ENCODE peak calls at places on chromosomes 2 and 18, in six cellular contexts. One of them, this sample, is unnamed.

GRCh38 chr2:225889452-225889851 is 489.9 kb downstream of the NYAP2 start:
- DNase-seq in trophoblast cell: peak; percentile 12
- DNase-seq in H1: no peak
- DNase-seq in mesenchymal stem cell: peak; percentile 63
- DNase-seq in neuronal stem cell: no peak
- DNase-seq in IMR-90: peak; percentile 94
- DNase-seq in this sample: peak; percentile 54

GRCh38 chr18:4836146-4836545 is 360.9 kb downstream of the AKAIN1 start:
- DNase-seq in trophoblast cell: no peak
- DNase-seq in H1: no peak
- DNase-seq in mesenchymal stem cell: no peak
- DNase-seq in neuronal stem cell: no peak
- DNase-seq in IMR-90: no peak
- DNase-seq in this sample: no peak

GRCh38 chr2:200591308-200591707 is 5.5 kb downstream of the AOX1 start:
- DNase-seq in trophoblast cell: no peak
- DNase-seq in H1: no peak
- DNase-seq in mesenchymal stem cell: no peak
- DNase-seq in neuronal stem cell: no peak
- DNase-seq in IMR-90: no peak
- DNase-seq in this sample: no peak

GRCh38 chr2:240629419-240629967 is 4.2 kb downstream of the GPR35 start:
- DNase-seq in trophoblast cell: no peak
- DNase-seq in H1: no peak
- DNase-seq in mesenchymal stem cell: no peak
- DNase-seq in neuronal stem cell: no peak
- DNase-seq in IMR-90: no peak
- DNase-seq in this sample: no peak

GRCh38 chr2:200321780-200322534 is 15.5 kb downstream of the SPATS2L start:
- DNase-seq in trophoblast cell: no peak
- DNase-seq in H1: no peak
- DNase-seq in mesenchymal stem cell: no peak
- DNase-seq in neuronal stem cell: no peak
- DNase-seq in IMR-90: no peak
- DNase-seq in this sample: no peak

GRCh38 chr18:25349926-25350560 is 1.9 kb downstream of the ZNF521 start:
- DNase-seq in trophoblast cell: no peak
- DNase-seq in H1: peak; percentile 71
- DNase-seq in mesenchymal stem cell: peak; percentile 32
- DNase-seq in neuronal stem cell: peak; percentile 41
- DNase-seq in IMR-90: peak; percentile 13
- DNase-seq in this sample: peak; percentile 29

GRCh38 chr2:16890081-16890480 is 224.4 kb upstream of the CYRIA start:
- DNase-seq in trophoblast cell: peak; percentile 64
- DNase-seq in H1: peak; percentile 48
- DNase-seq in mesenchymal stem cell: no peak
- DNase-seq in neuronal stem cell: no peak
- DNase-seq in IMR-90: no peak
- DNase-seq in this sample: peak; percentile 62

GRCh38 chr2:205869439-205869838 is 187.1 kb downstream of the NRP2 start:
- DNase-seq in trophoblast cell: no peak
- DNase-seq in H1: no peak
- DNase-seq in mesenchymal stem cell: no peak
- DNase-seq in neuronal stem cell: no peak
- DNase-seq in IMR-90: no peak
- DNase-seq in this sample: no peak

GRCh38 chr2:183665976-183666375 is 541.7 kb downstream of the NUP35 start:
- DNase-seq in trophoblast cell: no peak
- DNase-seq in H1: no peak
- DNase-seq in mesenchymal stem cell: peak; percentile 37
- DNase-seq in neuronal stem cell: no peak
- DNase-seq in IMR-90: no peak
- DNase-seq in this sample: peak; percentile 46

GRCh38 chr2:9629222-9630000 is 1.4 kb downstream of the YWHAQ start:
- DNase-seq in trophoblast cell: peak; percentile 32
- DNase-seq in H1: no peak
- DNase-seq in mesenchymal stem cell: peak; percentile 59
- DNase-seq in neuronal stem cell: peak; percentile 20
- DNase-seq in IMR-90: peak; percentile 46
- DNase-seq in this sample: no peak

GRCh38 chr2:10963155-10963554 is 51.4 kb downstream of the KCNF1 start:
- DNase-seq in trophoblast cell: no peak
- DNase-seq in H1: no peak
- DNase-seq in mesenchymal stem cell: peak; percentile 87
- DNase-seq in neuronal stem cell: no peak
- DNase-seq in IMR-90: peak; percentile 75
- DNase-seq in this sample: no peak

GRCh38 chr2:190668892-190669291 is 20.0 kb downstream of the NAB1 start:
- DNase-seq in trophoblast cell: no peak
- DNase-seq in H1: no peak
- DNase-seq in mesenchymal stem cell: no peak
- DNase-seq in neuronal stem cell: no peak
- DNase-seq in IMR-90: no peak
- DNase-seq in this sample: no peak

GRCh38 chr2:100262555-100263320 is 59.6 kb downstream of the LONRF2 start:
- DNase-seq in trophoblast cell: peak; percentile 33
- DNase-seq in H1: peak; percentile 89
- DNase-seq in mesenchymal stem cell: peak; percentile 74
- DNase-seq in neuronal stem cell: peak; percentile 68
- DNase-seq in IMR-90: peak; percentile 56
- DNase-seq in this sample: peak; percentile 88

GRCh38 chr2:259789-260331 is 4.0 kb downstream of the SH3YL1 start:
- DNase-seq in trophoblast cell: no peak
- DNase-seq in H1: no peak
- DNase-seq in mesenchymal stem cell: no peak
- DNase-seq in neuronal stem cell: no peak
- DNase-seq in IMR-90: no peak
- DNase-seq in this sample: no peak

GRCh38 chr2:263022-263738 is 652 bp downstream of the SH3YL1 start:
- DNase-seq in trophoblast cell: no peak
- DNase-seq in H1: peak; percentile 54
- DNase-seq in mesenchymal stem cell: no peak
- DNase-seq in neuronal stem cell: no peak
- DNase-seq in IMR-90: no peak
- DNase-seq in this sample: no peak

GRCh38 chr2:262117-262516 is 1.7 kb downstream of the SH3YL1 start:
- DNase-seq in trophoblast cell: no peak
- DNase-seq in H1: no peak
- DNase-seq in mesenchymal stem cell: peak; percentile 31
- DNase-seq in neuronal stem cell: no peak
- DNase-seq in IMR-90: no peak
- DNase-seq in this sample: no peak

GRCh38 chr2:258933-259332 is 4.9 kb downstream of the SH3YL1 start:
- DNase-seq in trophoblast cell: no peak
- DNase-seq in H1: no peak
- DNase-seq in mesenchymal stem cell: no peak
- DNase-seq in neuronal stem cell: no peak
- DNase-seq in IMR-90: no peak
- DNase-seq in this sample: no peak

GRCh38 chr2:260507-261161 is 3.2 kb downstream of the SH3YL1 start:
- DNase-seq in trophoblast cell: peak; percentile 54
- DNase-seq in H1: no peak
- DNase-seq in mesenchymal stem cell: peak; percentile 90
- DNase-seq in neuronal stem cell: no peak
- DNase-seq in IMR-90: peak; percentile 86
- DNase-seq in this sample: no peak
- H3K4me3 ChIP-seq in trophoblast cell: no peak overlapping the region
- H3K4me3 ChIP-seq in H1: no peak overlapping the region
- H3K4me3 ChIP-seq in mesenchymal stem cell: no peak overlapping the region
- H3K4me3 ChIP-seq in neuronal stem cell: no peak overlapping the region
- H3K4me3 ChIP-seq in IMR-90: no peak overlapping the region
- H3K4me3 ChIP-seq in this sample: no peak overlapping the region

DNA sequence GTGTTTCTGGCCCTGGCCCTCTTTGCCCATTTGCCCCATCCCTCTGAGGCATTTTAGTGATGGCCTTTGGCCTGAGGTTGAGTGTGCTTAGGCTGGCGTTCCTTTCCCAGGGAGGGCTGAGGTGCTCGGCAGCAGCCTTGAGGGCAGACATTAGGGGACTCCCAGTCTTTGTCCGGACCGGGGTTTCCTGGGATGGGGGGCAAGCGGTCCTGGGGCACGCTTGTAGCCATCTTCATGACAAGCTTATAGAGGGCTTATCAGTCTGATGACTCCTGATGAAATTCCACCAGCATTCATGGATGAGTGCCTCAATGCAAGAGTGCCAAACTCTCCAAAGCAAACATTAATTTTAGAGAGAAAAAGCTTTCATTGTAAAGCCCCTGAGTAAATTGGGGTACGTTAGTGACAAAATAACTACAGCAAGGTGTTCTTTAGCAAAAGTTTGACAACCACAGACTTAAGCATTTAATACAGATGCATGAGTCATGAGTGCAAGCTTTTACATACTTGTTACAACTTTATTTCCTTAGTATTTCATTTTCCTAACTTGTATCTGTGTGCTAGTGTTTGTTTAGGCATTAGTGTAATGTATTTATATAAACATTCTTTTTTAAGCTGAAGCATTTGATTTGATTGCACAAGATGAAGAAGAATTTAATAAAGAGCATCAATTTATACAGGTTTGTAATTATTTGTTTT is 45.6 kb downstream of the CEP192 start:
- DNase-seq in trophoblast cell: no peak
- DNase-seq in H1: no peak
- DNase-seq in mesenchymal stem cell: peak; percentile 13
- DNase-seq in neuronal stem cell: no peak
- DNase-seq in IMR-90: peak; percentile 69
- DNase-seq in this sample: no peak
- H2BK5ac ChIP-seq in trophoblast cell: no peak overlapping the region
- H2BK5ac ChIP-seq in H1: no peak overlapping the region
- H2BK5ac ChIP-seq in mesenchymal stem cell: no peak overlapping the region
- H2BK5ac ChIP-seq in neuronal stem cell: no peak overlapping the region
- H2BK5ac ChIP-seq in IMR-90: peak overlapping the region; percentile 11
- H2BK5ac ChIP-seq in this sample: no peak overlapping the region

GRCh38 chr2:58918138-58918537 is 677.0 kb upstream of the FANCL start:
- DNase-seq in trophoblast cell: no peak
- DNase-seq in H1: no peak
- DNase-seq in mesenchymal stem cell: peak; percentile 38
- DNase-seq in neuronal stem cell: peak; percentile 49
- DNase-seq in IMR-90: peak; percentile 76
- DNase-seq in this sample: peak; percentile 25

GRCh38 chr2:58916127-58916526 is 675.0 kb upstream of the FANCL start:
- DNase-seq in trophoblast cell: no peak
- DNase-seq in H1: no peak
- DNase-seq in mesenchymal stem cell: no peak
- DNase-seq in neuronal stem cell: no peak
- DNase-seq in IMR-90: no peak
- DNase-seq in this sample: no peak

GRCh38 chr2:58920001-58920400 is 678.9 kb upstream of the FANCL start:
- DNase-seq in trophoblast cell: no peak
- DNase-seq in H1: no peak
- DNase-seq in mesenchymal stem cell: no peak
- DNase-seq in neuronal stem cell: no peak
- DNase-seq in IMR-90: peak; percentile 68
- DNase-seq in this sample: no peak

GRCh38 chr2:58921676-58922075 is 680.6 kb upstream of the FANCL start:
- DNase-seq in trophoblast cell: no peak
- DNase-seq in H1: no peak
- DNase-seq in mesenchymal stem cell: no peak
- DNase-seq in neuronal stem cell: no peak
- DNase-seq in IMR-90: peak; percentile 12
- DNase-seq in this sample: no peak

GRCh38 chr2:58919316-58919715 is 678.2 kb upstream of the FANCL start:
- DNase-seq in trophoblast cell: no peak
- DNase-seq in H1: no peak
- DNase-seq in mesenchymal stem cell: no peak
- DNase-seq in neuronal stem cell: no peak
- DNase-seq in IMR-90: no peak
- DNase-seq in this sample: no peak
- H3K4me2 ChIP-seq in trophoblast cell: no peak overlapping the region
- H3K4me2 ChIP-seq in H1: no peak overlapping the region
- H3K4me2 ChIP-seq in mesenchymal stem cell: no peak overlapping the region
- H3K4me2 ChIP-seq in neuronal stem cell: no peak overlapping the region
- H3K4me2 ChIP-seq in IMR-90: no peak overlapping the region
- H3K4me2 ChIP-seq in this sample: no peak overlapping the region

DNA sequence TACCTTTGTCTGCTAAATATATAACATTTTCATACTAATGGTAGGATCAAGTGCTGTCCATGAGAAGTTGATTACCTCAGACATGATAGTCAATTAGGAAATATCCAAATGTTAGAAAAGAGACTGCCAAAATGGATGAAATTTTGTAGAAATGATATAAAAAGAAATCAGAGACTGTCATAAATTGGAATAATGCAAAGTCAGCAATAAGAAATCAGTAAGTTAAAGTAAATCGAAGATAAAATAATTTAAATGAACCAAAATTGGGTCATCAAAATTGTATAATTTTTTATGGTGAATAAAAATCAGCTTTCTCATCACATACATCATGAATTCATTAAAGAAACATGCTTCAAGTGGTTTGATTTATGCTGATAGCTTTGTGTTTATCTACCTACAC is 165.3 kb upstream of the CDH2 start:
- DNase-seq in trophoblast cell: no peak
- DNase-seq in H1: no peak
- DNase-seq in mesenchymal stem cell: no peak
- DNase-seq in neuronal stem cell: no peak
- DNase-seq in IMR-90: no peak
- DNase-seq in this sample: no peak
- H3K4me3 ChIP-seq in trophoblast cell: no peak overlapping the region
- H3K4me3 ChIP-seq in H1: no peak overlapping the region
- H3K4me3 ChIP-seq in mesenchymal stem cell: no peak overlapping the region
- H3K4me3 ChIP-seq in neuronal stem cell: no peak overlapping the region
- H3K4me3 ChIP-seq in IMR-90: no peak overlapping the region
- H3K4me3 ChIP-seq in this sample: no peak overlapping the region

GRCh38 chr18:6056171-6056932 is 161.0 kb upstream of the TMEM200C start:
- DNase-seq in trophoblast cell: no peak
- DNase-seq in H1: no peak
- DNase-seq in mesenchymal stem cell: peak; percentile 63
- DNase-seq in neuronal stem cell: peak; percentile 11
- DNase-seq in IMR-90: peak; percentile 77
- DNase-seq in this sample: no peak
- H2BK5ac ChIP-seq in trophoblast cell: no peak overlapping the region
- H2BK5ac ChIP-seq in H1: no peak overlapping the region
- H2BK5ac ChIP-seq in mesenchymal stem cell: no peak overlapping the region
- H2BK5ac ChIP-seq in neuronal stem cell: no peak overlapping the region
- H2BK5ac ChIP-seq in IMR-90: peak overlapping the region; percentile 81
- H2BK5ac ChIP-seq in this sample: no peak overlapping the region

GRCh38 chr2:86491088-86491487 is 49.9 kb downstream of the KDM3A start:
- DNase-seq in trophoblast cell: peak; percentile 42
- DNase-seq in H1: no peak
- DNase-seq in mesenchymal stem cell: no peak
- DNase-seq in neuronal stem cell: no peak
- DNase-seq in IMR-90: no peak
- DNase-seq in this sample: no peak
- H3K4me2 ChIP-seq in trophoblast cell: no peak overlapping the region
- H3K4me2 ChIP-seq in H1: no peak overlapping the region
- H3K4me2 ChIP-seq in mesenchymal stem cell: no peak overlapping the region
- H3K4me2 ChIP-seq in neuronal stem cell: no peak overlapping the region
- H3K4me2 ChIP-seq in IMR-90: no peak overlapping the region
- H3K4me2 ChIP-seq in this sample: no peak overlapping the region